ENCODE peak calls at places on chromosomes 13 and 19, in nine cellular contexts. S is AML-193; R is aorta; Y is pancreas; U is naive thymus-derived CD8-positive, alpha-beta T cell; W is T-helper 1 cell; N is naive B cell; K is AG08395; C is stromal cell of bone marrow. D is an unnamed sample.

GRCh38 chr13:28707629-28708427 is 10.9 kb downstream of the SLC46A3 start:
- DNase-seq in S (peak; percentile 84), R (no peak), Y (no peak), U (no peak), W (no peak), N (no peak), K (peak; percentile 62), C (peak; percentile 51), D (no peak)

GRCh38 chr13:37870895-37871550 is 1.5 kb upstream of the TRPC4 start:
- DNase-seq in S (no peak), R (no peak), Y (no peak), U (no peak), W (no peak), N (no peak), K (peak; percentile 43), C (peak; percentile 54), D (no peak)

GRCh38 chr19:48445256-48445605 is 552 bp upstream of the GRWD1 start:
- DNase-seq in S (peak; percentile 85), R (no peak), Y (no peak), U (no peak), W (no peak), N (no peak), K (peak; percentile 94), C (peak; percentile 84), D (no peak)

GRCh38 chr19:48633148-48634035 is 3.8 kb downstream of the DBP start:
- DNase-seq in S (no peak), R (no peak), Y (no peak), U (no peak), W (no peak), N (no peak), K (no peak), C (no peak), D (no peak)

GRCh38 chr13:90047600-90047999 is 1299.9 kb upstream of the MIR17HG start:
- DNase-seq in S (no peak), R (no peak), Y (no peak), U (no peak), W (no peak), N (no peak), K (no peak), C (no peak), D (no peak)

GRCh38 chr13:27353166-27353583 is 71.2 kb upstream of the GTF3A start:
- DNase-seq in S (no peak), R (no peak), Y (no peak), U (no peak), W (no peak), N (no peak), K (peak; percentile 45), C (no peak), D (no peak)

GRCh38 chr13:29572575-29572974 is 22.9 kb downstream of the SLC7A1 start:
- DNase-seq in S (no peak), R (no peak), Y (no peak), U (no peak), W (no peak), N (no peak), K (no peak), C (no peak), D (no peak)

GRCh38 chr13:112705286-112705685 is 15.4 kb downstream of the ATP11A start:
- DNase-seq in S (no peak), R (peak; percentile 23), Y (no peak), U (no peak), W (no peak), N (no peak), K (no peak), C (no peak), D (no peak)

GRCh38 chr19:20423381-20424207 is 142.0 kb downstream of the ZNF737 start:
- DNase-seq in S (peak; percentile 74), R (peak; percentile 70), Y (peak; percentile 71), U (no peak), W (peak; percentile 9), N (peak; percentile 37), K (peak; percentile 41), C (peak; percentile 54), D (peak; percentile 35)

GRCh38 chr13:74230984-74231443 is 96.8 kb upstream of the KLF12 start:
- DNase-seq in S (no peak), R (no peak), Y (no peak), U (no peak), W (no peak), N (no peak), K (no peak), C (no peak), D (no peak)

GRCh38 chr19:7413629-7414028 is 64.9 kb downstream of the ARHGEF18 start:
- DNase-seq in S (no peak), R (no peak), Y (no peak), U (no peak), W (no peak), N (no peak), K (no peak), C (no peak), D (no peak)

GRCh38 chr19:13154241-13154778 is 4.1 kb downstream of the IER2 start:
- DNase-seq in S (peak; percentile 62), R (peak; percentile 97), Y (peak; percentile 93), U (no peak), W (no peak), N (peak; percentile 59), K (peak; percentile 77), C (peak; percentile 86), D (peak; percentile 51)

D was measured in CD8-positive, alpha-beta memory T cell.